ENCODE peak calls at places on chromosomes 16 and 17, in ten cellular contexts. K is AG08395; L is cardiac fibroblast; O is naive thymus-derived CD8-positive, alpha-beta T cell; H is activated T-helper 9 cell treated with anti-CD3 and anti-CD28 coated beads, Interleukin-2, amount 50 U/mL, for 16 hours; P is MV-4-11; Q is stimulated activated CD8-positive, alpha-beta memory T cell treated with anti-CD3 and anti-CD28 coated beads, Interleukin-12 subunit alpha, Interleukin-12 subunit beta, amount 100 ng/mL, for 4 hours; U is NCI-H748 treated with DMSO at 0.1 percent for 48 hours; I is activated CD8-positive, alpha-beta T cell treated with anti-CD3 and anti-CD28 coated beads, Interleukin-2, amount 10 ng/mL, durations not matched to agents 7 days and 5 days; W is IMR-90. M is an unnamed sample.

GRCh38 chr16:85986931-85987749 is 88.2 kb downstream of the IRF8 start:
- DNase-seq in H (no peak), P (peak), O (no peak), K (peak), L (no peak), U (no peak), Q (no peak), I (peak), W (no peak), M (no peak)

GRCh38 chr17:47265983-47266541 is 12.4 kb downstream of the ITGB3 start:
- DNase-seq in P (peak), H (no peak), Q (no peak), I (no peak), W (peak), U (no peak), L (peak), O (no peak), K (peak), M (no peak)

GRCh38 chr16:52611817-52612673 is 65.1 kb upstream of the TOX3 start:
- DNase-seq in W (no peak), H (no peak), O (no peak), U (peak), P (no peak), Q (no peak), L (no peak), I (no peak), K (no peak), M (no peak)

GRCh38 chr16:31707743-31708335 is 165.8 kb upstream of the ZNF267 start:
- DNase-seq in U (no peak), Q (no peak), P (no peak), L (no peak), H (no peak), K (no peak), I (no peak), O (no peak), W (no peak), M (no peak)

GRCh38 chr16:82741073-82741615 is 114.4 kb downstream of the CDH13 start:
- DNase-seq in I (no peak), O (no peak), K (no peak), H (no peak), Q (no peak), L (no peak), W (peak), P (no peak), U (no peak), M (no peak)

GRCh38 chr16:75462804-75463203 is 1.7 kb downstream of the TMEM170A start:
- DNase-seq in Q (no peak), O (no peak), W (no peak), L (no peak), U (no peak), P (peak), H (no peak), I (no peak), K (no peak), M (no peak)

GRCh38 chr17:50946223-50946890 is 80.2 kb upstream of the TOB1 start:
- DNase-seq in L (no peak), U (no peak), O (no peak), H (no peak), K (no peak), P (no peak), Q (no peak), W (no peak), I (no peak), M (no peak)

GRCh38 chr17:62625870-62626200 is 1.6 kb upstream of the MRC2 start:
- DNase-seq in L (no peak), K (no peak), Q (no peak), W (no peak), U (no peak), I (no peak), O (no peak), P (peak), H (no peak), M (no peak)

GRCh38 chr16:4426021-4426684 is 485 bp downstream of the DNAJA3 start:
- DNase-seq in Q (no peak), H (no peak), L (no peak), P (no peak), I (no peak), K (no peak), U (no peak), O (no peak), W (no peak), M (no peak)

GRCh38 chr16:16019488-16019887 is 70.1 kb downstream of the ABCC1 start:
- DNase-seq in H (no peak), I (no peak), Q (no peak), L (peak), W (peak), U (no peak), O (no peak), P (no peak), K (peak), M (no peak)

GRCh38 chr16:23081675-23082119 is 67.6 kb downstream of the USP31 start:
- DNase-seq in W (peak), I (no peak), U (no peak), O (no peak), L (peak), Q (no peak), K (peak), P (no peak), H (no peak), M (no peak)

GRCh38 chr17:33328129-33328528 is 35.0 kb upstream of the ASIC2 start:
- DNase-seq in L (peak), O (no peak), H (no peak), K (no peak), I (no peak), Q (no peak), W (peak), P (no peak), U (no peak), M (no peak)

GRCh38 chr17:76726231-76726765 is at the start of gene JMJD6:
- DNase-seq in I (peak), H (peak), K (peak), P (peak), O (peak), W (peak), Q (peak), L (peak), U (peak), M (peak)

GRCh38 chr17:35449371-35449931 is 885 bp upstream of the SLFN13 start:
- DNase-seq in W (no peak), U (no peak), I (no peak), Q (peak), L (peak), K (no peak), O (no peak), H (no peak), P (peak), M (no peak)

GRCh38 chr17:76179496-76180467 is 38.7 kb upstream of the FOXJ1 start:
- DNase-seq in O (peak), H (no peak), L (peak), Q (no peak), U (no peak), I (peak), K (no peak), W (peak), P (peak), M (no peak)

GRCh38 chr17:65627892-65628622 is 66.6 kb upstream of the AXIN2 start:
- DNase-seq in H (no peak), Q (no peak), O (no peak), P (no peak), K (peak), U (peak), L (peak), I (no peak), W (peak), M (no peak)

GRCh38 chr16:64121473-64121872 is 1000.4 kb downstream of the CDH11 start:
- DNase-seq in K (peak), O (no peak), I (no peak), P (no peak), U (no peak), Q (no peak), H (no peak), L (peak), W (peak), M (no peak)

GRCh38 chr17:77609553-77610517 is 348.7 kb upstream of the TNRC6C start:
- DNase-seq in O (peak), I (peak), U (no peak), H (peak), K (no peak), L (no peak), P (peak), Q (peak), W (no peak), M (no peak)

GRCh38 chr16:10536814-10537389 is 43.5 kb downstream of the EMP2 start:
- DNase-seq in O (no peak), H (no peak), P (no peak), I (no peak), K (no peak), W (no peak), Q (no peak), L (no peak), U (no peak), M (no peak)

GRCh38 chr17:74742978-74743545 is 5.4 kb upstream of the NHERF1 start:
- DNase-seq in U (no peak), K (no peak), Q (no peak), H (no peak), L (no peak), W (no peak), O (no peak), P (no peak), I (no peak), M (no peak)

GRCh38 chr16:61074324-61074723 is 961.9 kb downstream of the CDH8 start:
- DNase-seq in Q (no peak), W (no peak), I (no peak), U (no peak), L (no peak), H (no peak), O (no peak), K (no peak), P (no peak), M (no peak)

GRCh38 chr16:86215979-86216585 is 294.2 kb upstream of the FOXF1 start:
- DNase-seq in H (no peak), I (no peak), Q (no peak), K (no peak), W (no peak), U (no peak), O (no peak), L (no peak), P (no peak), M (no peak)

GRCh38 chr16:69563605-69564580 is 1.9 kb upstream of the NFAT5 start:
- DNase-seq in P (peak), O (peak), H (peak), Q (no peak), L (peak), I (peak), W (peak), K (no peak), U (no peak), M (no peak)

GRCh38 chr17:68061512-68062313 is 26.2 kb downstream of the KPNA2 start:
- DNase-seq in O (no peak), K (peak), U (no peak), H (no peak), L (peak), Q (no peak), I (no peak), W (peak), P (no peak), M (no peak)

GRCh38 chr17:6509295-6509771 is 47.0 kb downstream of the PITPNM3 start:
- DNase-seq in L (peak), H (no peak), U (no peak), Q (no peak), P (no peak), O (no peak), K (no peak), I (no peak), W (peak), M (no peak)

GRCh38 chr17:51165680-51166197 is 472 bp upstream of the NME2 start:
- DNase-seq in L (no peak), K (peak), O (no peak), I (no peak), U (no peak), W (peak), Q (no peak), H (no peak), P (no peak), M (peak)

GRCh38 chr17:42409467-42410351 is 13.3 kb downstream of the CAVIN1 start:
- DNase-seq in I (no peak), H (no peak), Q (no peak), O (no peak), U (no peak), W (peak), P (no peak), L (peak), K (peak), M (no peak)

GRCh38 chr16:56866955-56867830 is 2.2 kb downstream of the SLC12A3 start:
- DNase-seq in L (peak), W (peak), P (peak), O (no peak), K (peak), H (peak), I (peak), Q (no peak), U (peak), M (peak)

GRCh38 chr16:19601083-19601976 is 45.8 kb downstream of the VPS35L start:
- DNase-seq in O (no peak), L (peak), H (no peak), K (peak), Q (no peak), I (peak), W (peak), P (no peak), U (no peak), M (no peak)

GRCh38 chr16:30715777-30716445 is 16.9 kb downstream of the SRCAP start:
- DNase-seq in L (peak), Q (peak), I (peak), H (no peak), W (peak), U (no peak), P (peak), O (peak), K (no peak), M (no peak)

GRCh38 chr17:37259030-37259735 is 116.6 kb upstream of the C17orf78 start:
- DNase-seq in U (no peak), O (no peak), H (no peak), L (peak), I (no peak), Q (no peak), P (no peak), K (peak), W (peak), M (no peak)

GRCh38 chr16:49382916-49383315 is 9.3 kb downstream of the C16orf78 start:
- DNase-seq in Q (no peak), H (no peak), P (no peak), O (no peak), L (no peak), U (no peak), K (no peak), W (no peak), I (no peak), M (peak)

GRCh38 chr16:72876221-72876620 is 171.7 kb downstream of the ZFHX3 start:
- DNase-seq in O (no peak), L (peak), P (peak), Q (no peak), H (no peak), U (no peak), W (peak), K (peak), I (peak), M (no peak)

GRCh38 chr17:50943575-50943933 is 77.4 kb upstream of the TOB1 start:
- DNase-seq in O (no peak), U (no peak), P (no peak), H (no peak), K (no peak), W (no peak), I (no peak), Q (no peak), L (no peak), M (no peak)

GRCh38 chr16:1543085-1543896 is 9.8 kb downstream of the TMEM204 start:
- DNase-seq in U (no peak), O (no peak), K (peak), I (peak), P (peak), H (peak), Q (peak), L (peak), W (peak), M (no peak)

GRCh38 chr17:35376245-35376644 is 2.8 kb upstream of the SLFN11 start:
- DNase-seq in I (no peak), U (no peak), L (peak), K (peak), P (peak), W (peak), H (no peak), Q (no peak), O (no peak), M (no peak)

GRCh38 chr16:803751-804075 is 3.2 kb upstream of the GNG13 start:
- DNase-seq in U (no peak), K (no peak), W (no peak), I (no peak), P (no peak), H (no peak), L (no peak), O (no peak), Q (no peak), M (no peak)